ENCODE peak calls at places on chromosomes 13 and 19, in eight cellular contexts. One of them, this sample, is unnamed.

GRCh38 chr13:113849546-113849945 is 14.3 kb downstream of the GAS6 start:
- DNase-seq in heart right ventricle: no peak
- DNase-seq in esophagus squamous epithelium: no peak
- DNase-seq in psoas muscle: no peak
- DNase-seq in HCT116: no peak
- DNase-seq in thoracic aorta: no peak
- DNase-seq in lower lobe of right lung: no peak
- DNase-seq in right cardiac atrium: no peak
- DNase-seq in this sample: no peak

GRCh38 chr13:107867701-107868661 is 347.4 kb downstream of the LIG4 start:
- DNase-seq in right cardiac atrium: peak; percentile 51
- DNase-seq in HCT116: no peak
- DNase-seq in esophagus squamous epithelium: no peak
- DNase-seq in psoas muscle: no peak
- DNase-seq in heart right ventricle: no peak
- DNase-seq in thoracic aorta: no peak
- DNase-seq in lower lobe of right lung: no peak
- DNase-seq in this sample: peak; percentile 66

GRCh38 chr19:55193481-55193880 is 13.4 kb upstream of the SYT5 start:
- DNase-seq in esophagus squamous epithelium: no peak
- DNase-seq in psoas muscle: no peak
- DNase-seq in HCT116: no peak
- DNase-seq in thoracic aorta: no peak
- DNase-seq in right cardiac atrium: no peak
- DNase-seq in heart right ventricle: no peak
- DNase-seq in lower lobe of right lung: no peak
- DNase-seq in this sample: no peak

GRCh38 chr19:45050036-45050435 is 11.2 kb downstream of the CLASRP start:
- DNase-seq in lower lobe of right lung: no peak
- DNase-seq in esophagus squamous epithelium: no peak
- DNase-seq in HCT116: no peak
- DNase-seq in right cardiac atrium: no peak
- DNase-seq in heart right ventricle: no peak
- DNase-seq in psoas muscle: no peak
- DNase-seq in thoracic aorta: no peak
- DNase-seq in this sample: no peak

GRCh38 chr19:17733127-17733526 is 13.8 kb downstream of the MAP1S start:
- DNase-seq in esophagus squamous epithelium: no peak
- DNase-seq in HCT116: no peak
- DNase-seq in right cardiac atrium: no peak
- DNase-seq in heart right ventricle: no peak
- DNase-seq in psoas muscle: no peak
- DNase-seq in thoracic aorta: no peak
- DNase-seq in lower lobe of right lung: no peak
- DNase-seq in this sample: no peak

GRCh38 chr19:53980553-53981407 is 10.7 kb upstream of the CACNG6 start:
- DNase-seq in psoas muscle: peak; percentile 32
- DNase-seq in lower lobe of right lung: no peak
- DNase-seq in heart right ventricle: no peak
- DNase-seq in HCT116: peak; percentile 86
- DNase-seq in right cardiac atrium: no peak
- DNase-seq in thoracic aorta: no peak
- DNase-seq in esophagus squamous epithelium: no peak
- DNase-seq in this sample: no peak

GRCh38 chr19:5360003-5360820 is 19.6 kb upstream of the PTPRS start:
- DNase-seq in esophagus squamous epithelium: no peak
- DNase-seq in heart right ventricle: no peak
- DNase-seq in thoracic aorta: no peak
- DNase-seq in right cardiac atrium: no peak
- DNase-seq in psoas muscle: no peak
- DNase-seq in HCT116: no peak
- DNase-seq in lower lobe of right lung: no peak
- DNase-seq in this sample: no peak

GRCh38 chr19:16200038-16200775 is 2.5 kb downstream of the AP1M1 start:
- DNase-seq in HCT116: no peak
- DNase-seq in psoas muscle: peak; percentile 57
- DNase-seq in heart right ventricle: no peak
- DNase-seq in lower lobe of right lung: peak; percentile 64
- DNase-seq in esophagus squamous epithelium: no peak
- DNase-seq in right cardiac atrium: no peak
- DNase-seq in thoracic aorta: no peak
- DNase-seq in this sample: no peak

GRCh38 chr13:109918179-109918651 is 131.8 kb upstream of the IRS2 start:
- DNase-seq in thoracic aorta: no peak
- DNase-seq in HCT116: no peak
- DNase-seq in heart right ventricle: no peak
- DNase-seq in psoas muscle: peak; percentile 72
- DNase-seq in esophagus squamous epithelium: no peak
- DNase-seq in lower lobe of right lung: no peak
- DNase-seq in right cardiac atrium: no peak
- DNase-seq in this sample: peak; percentile 85

GRCh38 chr19:6766357-6767080 is 716 bp downstream of the SH2D3A start:
- DNase-seq in esophagus squamous epithelium: no peak
- DNase-seq in lower lobe of right lung: peak; percentile 26
- DNase-seq in HCT116: no peak
- DNase-seq in thoracic aorta: no peak
- DNase-seq in right cardiac atrium: no peak
- DNase-seq in heart right ventricle: no peak
- DNase-seq in psoas muscle: no peak
- DNase-seq in this sample: no peak

GRCh38 chr13:99909836-99910619 is 61.5 kb downstream of the ZIC5 start:
- DNase-seq in right cardiac atrium: no peak
- DNase-seq in thoracic aorta: no peak
- DNase-seq in esophagus squamous epithelium: no peak
- DNase-seq in heart right ventricle: peak; percentile 23
- DNase-seq in lower lobe of right lung: no peak
- DNase-seq in psoas muscle: no peak
- DNase-seq in HCT116: no peak
- DNase-seq in this sample: no peak

GRCh38 chr13:41179593-41180250 is 14.6 kb downstream of the KBTBD7 start:
- DNase-seq in esophagus squamous epithelium: no peak
- DNase-seq in heart right ventricle: no peak
- DNase-seq in HCT116: no peak
- DNase-seq in psoas muscle: no peak
- DNase-seq in lower lobe of right lung: no peak
- DNase-seq in thoracic aorta: no peak
- DNase-seq in right cardiac atrium: no peak
- DNase-seq in this sample: no peak

GRCh38 chr19:19645233-19645870 is 1.9 kb upstream of the GMIP start:
- DNase-seq in heart right ventricle: no peak
- DNase-seq in thoracic aorta: no peak
- DNase-seq in right cardiac atrium: peak; percentile 54
- DNase-seq in esophagus squamous epithelium: no peak
- DNase-seq in lower lobe of right lung: no peak
- DNase-seq in psoas muscle: no peak
- DNase-seq in HCT116: no peak
- DNase-seq in this sample: no peak

GRCh38 chr13:58960909-58961308 is 1202.8 kb downstream of the DIAPH3 start:
- DNase-seq in esophagus squamous epithelium: no peak
- DNase-seq in psoas muscle: no peak
- DNase-seq in thoracic aorta: no peak
- DNase-seq in right cardiac atrium: no peak
- DNase-seq in heart right ventricle: no peak
- DNase-seq in HCT116: no peak
- DNase-seq in lower lobe of right lung: no peak
- DNase-seq in this sample: no peak

GRCh38 chr19:30319876-30320275 is 52.3 kb upstream of the ZNF536 start:
- DNase-seq in lower lobe of right lung: no peak
- DNase-seq in right cardiac atrium: no peak
- DNase-seq in thoracic aorta: no peak
- DNase-seq in psoas muscle: no peak
- DNase-seq in HCT116: no peak
- DNase-seq in esophagus squamous epithelium: no peak
- DNase-seq in heart right ventricle: no peak
- DNase-seq in this sample: no peak

GRCh38 chr19:54517483-54517882 is 14.9 kb downstream of the LAIR2 start:
- DNase-seq in right cardiac atrium: peak; percentile 70
- DNase-seq in heart right ventricle: peak; percentile 48
- DNase-seq in esophagus squamous epithelium: no peak
- DNase-seq in thoracic aorta: no peak
- DNase-seq in psoas muscle: peak; percentile 35
- DNase-seq in HCT116: no peak
- DNase-seq in lower lobe of right lung: peak; percentile 53
- DNase-seq in this sample: peak; percentile 12

GRCh38 chr19:31979949-31980670 is 365.3 kb upstream of the ZNF507 start:
- DNase-seq in lower lobe of right lung: no peak
- DNase-seq in psoas muscle: no peak
- DNase-seq in esophagus squamous epithelium: no peak
- DNase-seq in HCT116: no peak
- DNase-seq in heart right ventricle: no peak
- DNase-seq in right cardiac atrium: no peak
- DNase-seq in thoracic aorta: no peak
- DNase-seq in this sample: peak; percentile 22

GRCh38 chr19:36266375-36266961 is 51.6 kb downstream of the ZNF146 start:
- DNase-seq in heart right ventricle: peak; percentile 66
- DNase-seq in thoracic aorta: no peak
- DNase-seq in lower lobe of right lung: peak; percentile 41
- DNase-seq in esophagus squamous epithelium: no peak
- DNase-seq in HCT116: no peak
- DNase-seq in right cardiac atrium: peak; percentile 93
- DNase-seq in psoas muscle: peak; percentile 59
- DNase-seq in this sample: no peak

GRCh38 chr13:37225414-37226047 is 120.1 kb upstream of the CSNK1A1L start:
- DNase-seq in thoracic aorta: no peak
- DNase-seq in right cardiac atrium: no peak
- DNase-seq in lower lobe of right lung: no peak
- DNase-seq in HCT116: no peak
- DNase-seq in heart right ventricle: no peak
- DNase-seq in psoas muscle: no peak
- DNase-seq in esophagus squamous epithelium: no peak
- DNase-seq in this sample: no peak

GRCh38 chr19:46239193-46239767 is 9.7 kb downstream of the IGFL1 start:
- DNase-seq in heart right ventricle: no peak
- DNase-seq in esophagus squamous epithelium: no peak
- DNase-seq in psoas muscle: no peak
- DNase-seq in thoracic aorta: no peak
- DNase-seq in HCT116: no peak
- DNase-seq in lower lobe of right lung: no peak
- DNase-seq in right cardiac atrium: no peak
- DNase-seq in this sample: no peak

GRCh38 chr19:46241676-46242075 is 12.1 kb downstream of the IGFL1 start:
- DNase-seq in heart right ventricle: no peak
- DNase-seq in right cardiac atrium: no peak
- DNase-seq in esophagus squamous epithelium: no peak
- DNase-seq in thoracic aorta: no peak
- DNase-seq in HCT116: no peak
- DNase-seq in lower lobe of right lung: no peak
- DNase-seq in psoas muscle: no peak
- DNase-seq in this sample: no peak

DNA sequence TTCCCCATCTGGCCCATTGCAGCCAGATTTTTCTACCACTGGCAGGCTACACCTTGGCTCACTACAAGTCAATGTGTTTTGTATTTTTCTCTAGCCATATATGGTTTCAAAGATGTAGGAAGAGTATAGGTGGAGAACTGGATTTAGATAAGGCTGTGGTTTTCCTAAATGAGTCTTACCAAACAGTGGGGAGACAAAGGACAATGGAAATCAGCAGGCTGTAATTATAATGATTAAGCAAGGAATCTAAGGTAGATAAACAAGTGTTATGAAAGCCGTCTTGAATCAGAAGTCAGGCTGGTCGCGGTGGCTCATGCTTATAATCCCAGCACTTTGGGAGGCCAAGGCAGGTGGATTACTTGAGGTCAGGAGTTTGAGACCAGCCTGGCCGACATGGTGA is 11.2 kb downstream of the IGFL1 start:
- DNase-seq in HCT116: no peak
- DNase-seq in psoas muscle: no peak
- DNase-seq in right cardiac atrium: no peak
- DNase-seq in lower lobe of right lung: no peak
- DNase-seq in heart right ventricle: no peak
- DNase-seq in esophagus squamous epithelium: no peak
- DNase-seq in thoracic aorta: no peak
- DNase-seq in this sample: no peak
- H3K27me3 ChIP-seq in HCT116: peaks cover 64% of the 10 kb centered on the region
- H3K27me3 ChIP-seq in psoas muscle: peaks cover 15% of the 10 kb centered on the region
- H3K27me3 ChIP-seq in right cardiac atrium: no peaks in the 10 kb centered on the region
- H3K27me3 ChIP-seq in lower lobe of right lung: peaks cover 10% of the 10 kb centered on the region
- H3K27me3 ChIP-seq in heart right ventricle: peaks cover 74% of the 10 kb centered on the region
- H3K27me3 ChIP-seq in esophagus squamous epithelium: no peaks in the 10 kb centered on the region
- H3K27me3 ChIP-seq in thoracic aorta: no peaks in the 10 kb centered on the region
- H3K27me3 ChIP-seq in this sample: peaks cover 36% of the 10 kb centered on the region

DNA sequence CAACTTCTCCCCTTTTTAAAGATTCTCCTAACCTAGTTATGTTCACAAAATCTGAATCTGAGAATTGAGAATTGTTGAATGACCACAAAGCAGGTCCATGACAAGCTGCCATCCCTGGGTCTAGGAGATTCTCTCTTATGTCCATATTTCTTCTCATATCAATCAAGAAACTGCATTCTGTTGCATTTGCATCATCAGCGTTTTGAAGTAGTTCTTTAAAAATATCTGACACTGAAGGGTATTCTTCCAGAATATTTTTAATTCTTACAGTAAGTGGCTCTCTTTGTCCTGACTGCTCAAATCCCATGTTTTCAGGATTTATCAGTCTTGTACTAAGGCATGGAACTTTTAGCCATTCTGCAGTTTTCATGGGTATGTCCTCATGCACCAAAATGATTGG is 94.3 kb downstream of the SACS start:
- DNase-seq in psoas muscle: no peak
- DNase-seq in lower lobe of right lung: no peak
- DNase-seq in heart right ventricle: no peak
- DNase-seq in right cardiac atrium: no peak
- DNase-seq in esophagus squamous epithelium: no peak
- DNase-seq in thoracic aorta: no peak
- DNase-seq in HCT116: no peak
- DNase-seq in this sample: no peak
- H3K9me3 ChIP-seq in psoas muscle: no peaks in the 10 kb centered on the region
- H3K9me3 ChIP-seq in lower lobe of right lung: peaks cover 10% of the 10 kb centered on the region
- H3K9me3 ChIP-seq in heart right ventricle: no peaks in the 10 kb centered on the region
- H3K9me3 ChIP-seq in right cardiac atrium: no peaks in the 10 kb centered on the region
- H3K9me3 ChIP-seq in esophagus squamous epithelium: peaks cover 30% of the 10 kb centered on the region
- H3K9me3 ChIP-seq in thoracic aorta: peaks cover 25% of the 10 kb centered on the region
- H3K9me3 ChIP-seq in HCT116: no peaks in the 10 kb centered on the region
- H3K9me3 ChIP-seq in this sample: no peaks in the 10 kb centered on the region

DNA sequence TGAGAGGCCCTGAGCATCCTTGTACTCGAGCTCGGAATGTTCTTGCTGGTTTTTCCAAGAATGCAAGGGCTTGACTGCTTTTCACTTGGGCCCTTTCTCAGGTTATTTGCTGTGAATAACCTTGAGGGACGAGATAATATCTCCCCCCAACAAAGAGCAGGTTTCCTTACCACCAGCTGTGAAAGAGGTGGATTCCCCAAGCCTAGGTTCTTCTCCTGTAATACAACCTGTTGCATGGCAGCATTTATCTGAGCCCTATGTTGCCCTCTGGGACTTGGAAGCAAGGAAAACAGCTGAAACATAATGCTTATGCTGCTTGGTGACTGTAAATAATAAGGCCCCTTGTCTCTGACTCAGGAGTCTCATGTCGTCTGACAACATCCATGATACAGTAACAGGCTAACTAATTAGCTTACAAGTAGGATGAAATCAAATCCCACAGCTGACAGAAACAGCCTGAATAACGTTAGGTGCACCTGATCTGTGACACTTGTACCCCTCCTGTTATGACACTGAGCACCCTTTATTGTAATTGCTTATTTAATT is 43.6 kb upstream of the RCBTB2 start:
- DNase-seq in HCT116: no peak
- DNase-seq in thoracic aorta: no peak
- DNase-seq in heart right ventricle: no peak
- DNase-seq in right cardiac atrium: no peak
- DNase-seq in psoas muscle: no peak
- DNase-seq in esophagus squamous epithelium: no peak
- DNase-seq in lower lobe of right lung: no peak
- DNase-seq in this sample: no peak
- H3K27me3 ChIP-seq in HCT116: no peaks in the 10 kb centered on the region
- H3K27me3 ChIP-seq in thoracic aorta: no peaks in the 10 kb centered on the region
- H3K27me3 ChIP-seq in heart right ventricle: no peaks in the 10 kb centered on the region
- H3K27me3 ChIP-seq in right cardiac atrium: no peaks in the 10 kb centered on the region
- H3K27me3 ChIP-seq in psoas muscle: no peaks in the 10 kb centered on the region
- H3K27me3 ChIP-seq in esophagus squamous epithelium: no peaks in the 10 kb centered on the region
- H3K27me3 ChIP-seq in lower lobe of right lung: no peaks in the 10 kb centered on the region
- H3K27me3 ChIP-seq in this sample: no peaks in the 10 kb centered on the region

GRCh38 chr13:112720814-112721197 is 31.0 kb downstream of the ATP11A start:
- DNase-seq in psoas muscle: no peak
- DNase-seq in esophagus squamous epithelium: no peak
- DNase-seq in thoracic aorta: no peak
- DNase-seq in right cardiac atrium: no peak
- DNase-seq in HCT116: no peak
- DNase-seq in lower lobe of right lung: no peak
- DNase-seq in heart right ventricle: no peak
- DNase-seq in this sample: no peak
- H3K9me3 ChIP-seq in psoas muscle: no peaks in the 10 kb centered on the region
- H3K9me3 ChIP-seq in esophagus squamous epithelium: no peaks in the 10 kb centered on the region
- H3K9me3 ChIP-seq in thoracic aorta: no peaks in the 10 kb centered on the region
- H3K9me3 ChIP-seq in right cardiac atrium: no peaks in the 10 kb centered on the region
- H3K9me3 ChIP-seq in HCT116: no peaks in the 10 kb centered on the region
- H3K9me3 ChIP-seq in lower lobe of right lung: no peaks in the 10 kb centered on the region
- H3K9me3 ChIP-seq in heart right ventricle: no peaks in the 10 kb centered on the region
- H3K9me3 ChIP-seq in this sample: no peaks in the 10 kb centered on the region